ENCODE peak calls at places on chromosomes 16 and 17, in four cellular contexts. P is upper lobe of right lung, O is tibial nerve, M is HL-60. J is an unnamed sample.

GRCh38 chr17:19238167-19238505 is 970 bp downstream of the EPN2 start:
- DNase-seq in P (peak), O (peak), M (no peak), J (no peak)

GRCh38 chr17:47990962-47991731 is 20.2 kb downstream of the CDK5RAP3 start:
- DNase-seq in P (no peak), O (no peak), M (no peak), J (no peak)

GRCh38 chr16:62190426-62190825 is 154.2 kb upstream of the CDH8 start:
- DNase-seq in P (no peak), O (no peak), M (no peak), J (no peak)

GRCh38 chr17:16975266-16975651 is 3.3 kb upstream of the TNFRSF13B start:
- DNase-seq in P (no peak), O (no peak), M (no peak), J (no peak)

GRCh38 chr17:7589204-7589868 is 558 bp downstream of the SOX15 start:
- DNase-seq in P (peak), O (peak), M (no peak), J (peak)

GRCh38 chr16:28192811-28193529 is 18.8 kb downstream of the XPO6 start:
- DNase-seq in P (peak), O (no peak), M (peak), J (no peak)

GRCh38 chr17:305090-305976 is 47.3 kb downstream of the RPH3AL start:
- DNase-seq in P (no peak), O (no peak), M (no peak), J (no peak)

GRCh38 chr17:17950347-17950746 is 21.9 kb downstream of the TOM1L2 start:
- DNase-seq in P (no peak), O (no peak), M (no peak), J (no peak)

GRCh38 chr16:13970708-13971422 is 50.9 kb downstream of the ERCC4 start:
- DNase-seq in P (no peak), O (no peak), M (no peak), J (no peak)

GRCh38 chr16:9370071-9370491 is 278.6 kb downstream of the HAPSTR1 start:
- DNase-seq in P (no peak), O (no peak), M (no peak), J (no peak)

GRCh38 chr17:67365762-67366192 is 600 bp downstream of the PSMD12 start:
- DNase-seq in P (no peak), O (no peak), M (peak), J (no peak)

GRCh38 chr17:19644493-19645210 is 3.9 kb upstream of the ALDH3A2 start:
- DNase-seq in P (no peak), O (no peak), M (no peak), J (no peak)

GRCh38 chr17:33927732-33928133 is 327.4 kb upstream of the CCL2 start:
- DNase-seq in P (no peak), O (no peak), M (no peak), J (no peak)

GRCh38 chr17:48215583-48216139 is 108.1 kb downstream of the SNX11 start:
- DNase-seq in P (no peak), O (no peak), M (no peak), J (no peak)

GRCh38 chr17:78324391-78325075 is 35.3 kb downstream of the SOCS3 start:
- DNase-seq in P (no peak), O (peak), M (peak), J (peak)

GRCh38 chr16:30650369-30651123 is at the start of gene PRR14:
- DNase-seq in P (peak), O (peak), M (peak), J (peak)

GRCh38 chr17:42438600-42439567 is 15.8 kb upstream of the CAVIN1 start:
- DNase-seq in P (no peak), O (no peak), M (no peak), J (no peak)

GRCh38 chr17:67449065-67449464 is 72.0 kb downstream of the PITPNC1 start:
- DNase-seq in P (no peak), O (no peak), M (no peak), J (no peak)

GRCh38 chr16:75591001-75591852 is 25.0 kb downstream of the GABARAPL2 start:
- DNase-seq in P (no peak), O (no peak), M (no peak), J (peak)

GRCh38 chr16:74568961-74569631 is 37.8 kb downstream of the GLG1 start:
- DNase-seq in P (no peak), O (no peak), M (no peak), J (no peak)

GRCh38 chr16:57878586-57878985 is 76.3 kb upstream of the KIFC3 start:
- DNase-seq in P (no peak), O (no peak), M (no peak), J (no peak)

GRCh38 chr17:75684249-75684648 is 17.1 kb downstream of the SAP30BP start:
- DNase-seq in P (no peak), O (no peak), M (no peak), J (no peak)

GRCh38 chr17:77440571-77440981 is 299.8 kb downstream of the SEC14L1 start:
- DNase-seq in P (no peak), O (no peak), M (no peak), J (no peak)

GRCh38 chr16:80466024-80466986 is 74.5 kb upstream of the DYNLRB2 start:
- DNase-seq in P (peak), O (peak), M (peak), J (no peak)

GRCh38 chr17:59751955-59752413 is 44.5 kb downstream of the VMP1 start:
- DNase-seq in P (no peak), O (no peak), M (no peak), J (no peak)

GRCh38 chr16:72467157-72467759 is 295.3 kb upstream of the PMFBP1 start:
- DNase-seq in P (no peak), O (no peak), M (peak), J (no peak)

GRCh38 chr16:10078541-10078949 is 103.7 kb downstream of the GRIN2A start:
- DNase-seq in P (no peak), O (no peak), M (no peak), J (no peak)

GRCh38 chr16:8565498-8565897 is 24.8 kb downstream of the TMEM114 start:
- DNase-seq in P (no peak), O (no peak), M (no peak), J (no peak)

GRCh38 chr17:61420745-61421398 is 21.2 kb downstream of the TBX2 start:
- DNase-seq in P (no peak), O (no peak), M (no peak), J (no peak)

GRCh38 chr16:3021449-3022207 is 1.5 kb downstream of the TNFRSF12A start:
- DNase-seq in P (peak), O (peak), M (peak), J (peak)

GRCh38 chr17:48100591-48101011 is 677 bp downstream of the CBX1 start:
- DNase-seq in P (peak), O (no peak), M (peak), J (no peak)

GRCh38 chr17:80968602-80969029 is 23.0 kb upstream of the CHMP6 start:
- DNase-seq in P (no peak), O (no peak), M (no peak), J (peak)

GRCh38 chr16:56614549-56614991 is 6.2 kb downstream of the MT2A start:
- DNase-seq in P (no peak), O (no peak), M (no peak), J (no peak)

GRCh38 chr16:79997257-79997656 is 396.7 kb upstream of the MAF start:
- DNase-seq in P (no peak), O (no peak), M (no peak), J (no peak)

GRCh38 chr16:58027341-58028167 is 2.0 kb downstream of the MMP15 start:
- DNase-seq in P (peak), O (no peak), M (no peak), J (no peak)

GRCh38 chr17:77827039-77827438 is 131.5 kb upstream of the TNRC6C start:
- DNase-seq in P (peak), O (no peak), M (no peak), J (no peak)

GRCh38 chr17:7034955-7035590 is 742 bp upstream of the SLC16A13 start:
- DNase-seq in P (no peak), O (no peak), M (no peak), J (no peak)

GRCh38 chr17:43015579-43015978 is 6.6 kb downstream of the VAT1 start:
- DNase-seq in P (no peak), O (no peak), M (no peak), J (no peak)

GRCh38 chr17:40404003-40404402 is 13.7 kb downstream of the TOP2A start:
- DNase-seq in P (no peak), O (no peak), M (no peak), J (no peak)

GRCh38 chr17:40410082-40410481 is 7.6 kb downstream of the TOP2A start:
- DNase-seq in P (no peak), O (no peak), M (no peak), J (no peak)

GRCh38 chr17:40402668-40403067 is 15.0 kb downstream of the TOP2A start:
- DNase-seq in P (no peak), O (no peak), M (no peak), J (no peak)

GRCh38 chr17:40411821-40412220 is 5.9 kb downstream of the TOP2A start:
- DNase-seq in P (no peak), O (no peak), M (no peak), J (no peak)

GRCh38 chr17:40407460-40407859 is 10.2 kb downstream of the TOP2A start:
- DNase-seq in P (no peak), O (no peak), M (no peak), J (no peak)
- H3K27ac ChIP-seq in P (no peak), O (no peak), M (no peak), J (no peak)

DNA sequence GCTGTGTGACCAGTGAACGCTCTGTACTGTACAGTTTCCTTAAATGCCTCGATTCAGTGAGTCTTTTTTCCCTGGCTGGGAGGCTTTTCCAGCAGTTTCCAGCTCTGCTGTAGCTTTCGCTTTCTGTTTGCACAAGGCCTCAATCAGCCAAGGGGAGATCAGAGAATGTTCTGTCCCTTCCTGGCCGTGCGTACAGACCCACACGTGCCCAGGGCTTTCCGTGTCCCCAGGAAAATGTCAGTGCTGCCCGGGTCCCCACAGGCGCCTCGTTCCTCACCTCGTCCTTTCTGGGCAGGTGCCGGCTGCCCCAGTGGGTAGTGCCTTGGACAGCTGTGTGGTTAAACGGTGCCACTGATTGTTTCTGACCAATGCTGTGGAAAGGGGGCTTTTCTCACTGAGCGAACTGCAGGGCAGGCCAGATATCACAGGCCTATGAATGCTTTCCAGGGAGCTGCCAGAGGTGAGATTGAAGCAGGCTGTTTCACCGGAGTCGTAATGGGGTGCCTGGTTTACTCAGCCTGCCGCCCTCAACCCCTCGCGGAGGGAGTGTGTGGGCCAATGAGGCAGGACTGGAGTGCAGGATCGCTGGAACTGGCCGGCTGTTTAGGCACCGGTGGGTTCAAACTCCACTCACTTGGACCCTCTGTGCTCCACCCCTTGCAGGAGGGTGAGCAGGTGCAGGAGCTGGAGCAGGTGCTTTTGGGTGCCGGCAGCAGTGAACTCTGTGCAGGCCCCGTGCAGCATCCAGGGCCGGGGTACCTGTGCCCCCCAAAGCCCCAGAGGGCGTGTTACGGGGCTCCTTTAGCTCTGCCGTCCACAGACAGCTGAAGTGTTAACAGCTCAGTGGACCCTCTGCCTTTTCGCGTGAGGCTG is 44.4 kb downstream of the ZNF778 start:
- DNase-seq in P (no peak), O (no peak), M (no peak), J (no peak)
- H3K4me3 ChIP-seq in P (no peak), O (no peak), M (no peak), J (no peak)

GRCh38 chr17:37389160-37389559 is 13.4 kb downstream of the C17orf78 start:
- DNase-seq in P (no peak), O (no peak), M (no peak), J (no peak)
- TF ChIP-seq CTCF in P (no peak), O (no peak), M (no peak), J (no peak)

GRCh38 chr17:64779344-64780095 is 117.4 kb upstream of the SMURF2 start:
- DNase-seq in P (peak), O (no peak), M (no peak), J (no peak)

GRCh38 chr17:64780096-64781012 is 118.2 kb upstream of the SMURF2 start:
- DNase-seq in P (peak), O (no peak), M (no peak), J (no peak)

GRCh38 chr17:64781013-64781392 is 118.9 kb upstream of the SMURF2 start:
- DNase-seq in P (peak), O (no peak), M (no peak), J (no peak)

GRCh38 chr17:64781810-64782555 is 119.9 kb upstream of the SMURF2 start:
- DNase-seq in P (no peak), O (no peak), M (no peak), J (no peak)

GRCh38 chr17:64781394-64781793 is 119.3 kb upstream of the SMURF2 start:
- DNase-seq in P (peak), O (no peak), M (peak), J (no peak)
- H3K27ac ChIP-seq in P (peak), O (no peak), M (peak), J (no peak)

DNA sequence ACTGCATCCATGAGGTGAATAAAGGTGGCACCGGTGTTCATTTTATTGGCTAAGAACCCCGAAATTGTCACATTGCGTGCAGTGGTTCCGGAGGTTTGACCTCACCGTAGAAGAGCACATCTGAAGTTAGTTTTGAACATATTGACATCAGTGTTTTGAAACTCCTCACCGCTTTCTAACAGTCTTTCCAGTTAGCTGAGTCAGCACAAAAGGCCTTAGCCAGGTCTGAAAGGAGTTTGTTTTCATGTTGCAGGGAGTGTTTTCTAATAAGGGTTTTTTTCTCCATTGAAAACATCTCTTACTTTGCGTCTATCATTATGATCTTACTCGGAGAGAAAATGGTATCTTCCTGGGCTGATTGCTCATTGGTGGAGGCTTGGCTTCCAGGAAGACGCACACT is 174.5 kb upstream of the HSBP1 start:
- DNase-seq in P (no peak), O (no peak), M (no peak), J (no peak)
- H3K4me3 ChIP-seq in P (no peak), O (no peak), M (no peak), J (no peak)